ENCODE peak calls at places on chromosomes 12 and 14, in ten cellular contexts. S, O, N, F, Y, D, X, V, W and H are unnamed samples.

GRCh38 chr12:66279127-66279712 is 23.1 kb upstream of the HELB start:
- DNase-seq in D (no peak), W (no peak), S (peak), Y (peak), N (no peak), V (no peak), O (peak), X (no peak), F (no peak), H (peak)

GRCh38 chr12:99600388-99600787 is 47.2 kb upstream of the GARIN6 start:
- DNase-seq in W (no peak), N (no peak), Y (no peak), F (no peak), O (no peak), X (no peak), S (no peak), V (no peak), D (peak), H (no peak)

GRCh38 chr12:12749433-12749832 is 32.3 kb downstream of the CDKN1B start:
- DNase-seq in N (peak), W (no peak), F (no peak), S (peak), Y (no peak), X (peak), D (no peak), O (no peak), V (no peak), H (no peak)

GRCh38 chr12:131204416-131205311 is 251.0 kb downstream of the ADGRD1 start:
- DNase-seq in N (no peak), D (no peak), Y (no peak), W (no peak), S (no peak), X (no peak), V (no peak), O (no peak), F (no peak), H (no peak)

GRCh38 chr14:96905825-96906224 is 108.6 kb downstream of the VRK1 start:
- DNase-seq in X (no peak), O (peak), W (no peak), V (no peak), Y (peak), N (no peak), F (no peak), S (no peak), D (no peak), H (no peak)

GRCh38 chr12:33438890-33439586 is 581 bp downstream of the SYT10 start:
- DNase-seq in V (no peak), Y (no peak), W (no peak), F (no peak), D (no peak), X (no peak), S (no peak), O (no peak), N (peak), H (no peak)

GRCh38 chr14:59333668-59334067 is 131.5 kb downstream of the GPR135 start:
- DNase-seq in X (peak), N (no peak), F (no peak), O (no peak), S (no peak), Y (peak), V (peak), D (no peak), W (no peak), H (no peak)

GRCh38 chr14:89178802-89179201 is 238.2 kb downstream of the FOXN3 start:
- DNase-seq in D (no peak), N (no peak), F (no peak), V (no peak), Y (peak), W (no peak), O (no peak), X (no peak), S (no peak), H (no peak)

GRCh38 chr12:7339675-7340074 is 35.8 kb downstream of the ACSM4 start:
- DNase-seq in Y (no peak), V (no peak), W (no peak), N (no peak), S (no peak), F (no peak), D (no peak), O (no peak), X (no peak), H (no peak)

GRCh38 chr12:12282202-12282601 is 15.4 kb upstream of the LRP6 start:
- DNase-seq in Y (no peak), S (no peak), D (no peak), N (no peak), O (no peak), V (no peak), X (no peak), W (no peak), F (no peak), H (no peak)

GRCh38 chr14:103284574-103285467 is 49.2 kb upstream of the EIF5 start:
- DNase-seq in W (no peak), S (no peak), D (no peak), F (no peak), Y (peak), X (no peak), V (no peak), N (no peak), O (no peak), H (no peak)

GRCh38 chr12:108508243-108508642 is 6.8 kb upstream of the FICD start:
- DNase-seq in Y (no peak), D (no peak), O (no peak), S (no peak), X (no peak), N (no peak), W (peak), V (no peak), F (no peak), H (no peak)

GRCh38 chr12:130932061-130932650 is 21.6 kb upstream of the ADGRD1 start:
- DNase-seq in V (no peak), Y (no peak), D (no peak), O (no peak), F (no peak), N (no peak), X (no peak), W (no peak), S (no peak), H (no peak)

GRCh38 chr12:67790660-67791059 is 142.1 kb downstream of the DYRK2 start:
- DNase-seq in W (no peak), D (no peak), N (no peak), F (no peak), Y (no peak), S (no peak), V (no peak), O (no peak), X (no peak), H (no peak)

GRCh38 chr14:60061371-60061770 is 30.4 kb upstream of the PCNX4 start:
- DNase-seq in X (no peak), O (no peak), W (no peak), V (no peak), S (no peak), Y (peak), D (no peak), N (no peak), F (no peak), H (no peak)

GRCh38 chr12:49662998-49663843 is 39.9 kb downstream of the PRPF40B start:
- DNase-seq in V (peak), S (peak), D (peak), Y (peak), W (peak), N (peak), F (peak), X (peak), O (peak), H (peak)

GRCh38 chr14:93970967-93971634 is 5.3 kb downstream of the ASB2 start:
- DNase-seq in O (no peak), W (peak), S (no peak), N (no peak), F (no peak), V (no peak), D (no peak), Y (no peak), X (no peak), H (no peak)

GRCh38 chr14:58667900-58668299 is 30.1 kb downstream of the DACT1 start:
- DNase-seq in F (no peak), W (no peak), Y (no peak), X (no peak), O (no peak), N (no peak), D (no peak), V (no peak), S (no peak), H (no peak)

GRCh38 chr12:43148711-43149110 is 403.3 kb downstream of the ADAMTS20 start:
- DNase-seq in X (no peak), Y (no peak), N (no peak), O (peak), S (no peak), V (no peak), D (no peak), F (no peak), W (no peak), H (no peak)

GRCh38 chr14:65834051-65834450 is 421.5 kb downstream of the FUT8 start:
- DNase-seq in F (no peak), V (no peak), N (no peak), O (no peak), D (no peak), X (no peak), S (no peak), Y (no peak), W (no peak), H (no peak)

GRCh38 chr12:68405292-68405900 is 73.2 kb upstream of the MDM1 start:
- DNase-seq in D (no peak), X (no peak), O (no peak), N (no peak), Y (peak), W (no peak), F (no peak), S (no peak), V (no peak), H (no peak)

GRCh38 chr12:80709811-80710726 is 2.6 kb downstream of the MYF6 start:
- DNase-seq in D (no peak), N (no peak), Y (peak), O (no peak), F (no peak), W (no peak), X (no peak), S (peak), V (peak), H (no peak)

GRCh38 chr14:67477926-67478915 is 10.3 kb downstream of the TMEM229B start:
- DNase-seq in F (no peak), S (no peak), X (no peak), O (no peak), V (no peak), W (no peak), N (no peak), Y (no peak), D (no peak), H (no peak)

GRCh38 chr12:110046451-110047187 is 1.7 kb downstream of the C12orf76 start:
- DNase-seq in S (no peak), N (no peak), Y (no peak), V (no peak), X (no peak), D (no peak), F (no peak), O (no peak), W (no peak), H (no peak)

GRCh38 chr14:85197976-85198375 is 332.0 kb upstream of the FLRT2 start:
- DNase-seq in X (no peak), F (no peak), V (no peak), S (no peak), O (no peak), N (no peak), Y (no peak), W (no peak), D (no peak), H (no peak)

GRCh38 chr12:105705765-105706164 is 375.3 kb downstream of the C12orf75 start:
- DNase-seq in S (peak), W (no peak), X (peak), O (peak), F (no peak), D (no peak), V (peak), Y (peak), N (peak), H (no peak)

GRCh38 chr12:105944628-105945027 is 194.1 kb downstream of the NUAK1 start:
- DNase-seq in O (no peak), D (no peak), V (no peak), W (no peak), F (no peak), N (no peak), X (no peak), Y (no peak), S (no peak), H (no peak)

GRCh38 chr12:85557850-85558249 is 277.8 kb downstream of the ALX1 start:
- DNase-seq in O (no peak), D (no peak), V (no peak), Y (no peak), F (no peak), W (no peak), S (no peak), X (no peak), N (no peak), H (no peak)

GRCh38 chr12:95385646-95386045 is 88.3 kb upstream of the METAP2 start:
- DNase-seq in F (no peak), D (no peak), O (no peak), Y (peak), N (no peak), W (no peak), S (no peak), X (peak), V (no peak), H (no peak)

GRCh38 chr14:25953532-25954144 is 644.2 kb downstream of the NOVA1 start:
- DNase-seq in X (no peak), O (no peak), Y (peak), N (no peak), F (no peak), W (no peak), S (no peak), D (no peak), V (peak), H (no peak)

GRCh38 chr12:51429705-51430104 is 5.1 kb downstream of the SLC4A8 start:
- DNase-seq in D (no peak), V (no peak), N (no peak), S (no peak), Y (no peak), X (no peak), F (no peak), O (no peak), W (no peak), H (no peak)

GRCh38 chr12:25943940-25944339 is 14.5 kb upstream of the RASSF8 start:
- DNase-seq in D (no peak), N (no peak), V (no peak), O (no peak), F (no peak), Y (no peak), W (no peak), X (no peak), S (no peak), H (no peak)

GRCh38 chr14:61519735-61520134 is 175.6 kb upstream of the HIF1A start:
- DNase-seq in W (no peak), F (no peak), X (no peak), O (no peak), V (no peak), N (no peak), D (no peak), S (no peak), Y (no peak), H (no peak)

GRCh38 chr14:104749958-104750529 is 2.9 kb upstream of the SIVA1 start:
- DNase-seq in S (no peak), D (no peak), O (no peak), W (no peak), Y (no peak), X (no peak), F (no peak), N (no peak), V (no peak), H (no peak)

GRCh38 chr12:32489070-32489469 is 89.7 kb downstream of the FGD4 start:
- DNase-seq in W (no peak), S (no peak), O (no peak), N (no peak), F (no peak), Y (no peak), V (no peak), D (no peak), X (no peak), H (no peak)

GRCh38 chr12:89960607-89961394 is 252.2 kb upstream of the ATP2B1 start:
- DNase-seq in F (no peak), V (no peak), D (no peak), W (no peak), Y (peak), S (no peak), O (no peak), X (no peak), N (no peak), H (no peak)

GRCh38 chr14:100025111-100025510 is 40.1 kb upstream of the EVL start:
- DNase-seq in Y (peak), F (no peak), S (peak), V (no peak), W (no peak), O (peak), D (no peak), N (no peak), X (no peak), H (no peak)